ENCODE peak calls at places on chromosome 22, in eight cellular contexts. One of them, this sample, is unnamed.

GRCh38 chr22:38148252-38148651 is 33.4 kb downstream of the PLA2G6 start:
- DNase-seq in neural progenitor cell: no peak
- DNase-seq in A549: no peak
- DNase-seq in uterus: no peak
- DNase-seq in suprapubic skin: no peak
- DNase-seq in PC-9: peak
- DNase-seq in gastrocnemius medialis: no peak
- DNase-seq in psoas muscle: no peak
- DNase-seq in this sample: no peak

GRCh38 chr22:49317369-49317768 is 510.3 kb downstream of the BRD1 start:
- DNase-seq in neural progenitor cell: no peak
- DNase-seq in A549: no peak
- DNase-seq in uterus: no peak
- DNase-seq in suprapubic skin: no peak
- DNase-seq in PC-9: no peak
- DNase-seq in gastrocnemius medialis: no peak
- DNase-seq in psoas muscle: no peak
- DNase-seq in this sample: no peak

GRCh38 chr22:40746428-40747220 is 67.3 kb downstream of the MCHR1 start:
- DNase-seq in neural progenitor cell: no peak
- DNase-seq in A549: no peak
- DNase-seq in uterus: no peak
- DNase-seq in suprapubic skin: no peak
- DNase-seq in PC-9: peak
- DNase-seq in gastrocnemius medialis: no peak
- DNase-seq in psoas muscle: no peak
- DNase-seq in this sample: no peak

GRCh38 chr22:27809226-27809625 is 7.7 kb upstream of the MN1 start:
- DNase-seq in neural progenitor cell: no peak
- DNase-seq in A549: no peak
- DNase-seq in uterus: no peak
- DNase-seq in suprapubic skin: no peak
- DNase-seq in PC-9: no peak
- DNase-seq in gastrocnemius medialis: no peak
- DNase-seq in psoas muscle: no peak
- DNase-seq in this sample: no peak

GRCh38 chr22:45105281-45105700 is 58.4 kb upstream of the NUP50 start:
- DNase-seq in neural progenitor cell: no peak
- DNase-seq in A549: peak
- DNase-seq in uterus: no peak
- DNase-seq in suprapubic skin: no peak
- DNase-seq in PC-9: peak
- DNase-seq in gastrocnemius medialis: no peak
- DNase-seq in psoas muscle: no peak
- DNase-seq in this sample: no peak

GRCh38 chr22:36467946-36468345 is 13.5 kb downstream of the TXN2 start:
- DNase-seq in neural progenitor cell: no peak
- DNase-seq in A549: peak
- DNase-seq in uterus: no peak
- DNase-seq in suprapubic skin: no peak
- DNase-seq in PC-9: peak
- DNase-seq in gastrocnemius medialis: peak
- DNase-seq in psoas muscle: peak
- DNase-seq in this sample: no peak

GRCh38 chr22:30827646-30828045 is 133.0 kb downstream of the OSBP2 start:
- DNase-seq in neural progenitor cell: no peak
- DNase-seq in A549: no peak
- DNase-seq in uterus: no peak
- DNase-seq in suprapubic skin: peak
- DNase-seq in PC-9: no peak
- DNase-seq in gastrocnemius medialis: no peak
- DNase-seq in psoas muscle: no peak
- DNase-seq in this sample: no peak

GRCh38 chr22:49670610-49671330 is 156.9 kb downstream of the BRD1 start:
- DNase-seq in neural progenitor cell: peak
- DNase-seq in A549: no peak
- DNase-seq in uterus: no peak
- DNase-seq in suprapubic skin: peak
- DNase-seq in PC-9: no peak
- DNase-seq in gastrocnemius medialis: no peak
- DNase-seq in psoas muscle: no peak
- DNase-seq in this sample: no peak

GRCh38 chr22:39514373-39514973 is 5.9 kb upstream of the ATF4 start:
- DNase-seq in neural progenitor cell: peak
- DNase-seq in A549: no peak
- DNase-seq in uterus: peak
- DNase-seq in suprapubic skin: peak
- DNase-seq in PC-9: peak
- DNase-seq in gastrocnemius medialis: no peak
- DNase-seq in psoas muscle: no peak
- DNase-seq in this sample: peak

DNA sequence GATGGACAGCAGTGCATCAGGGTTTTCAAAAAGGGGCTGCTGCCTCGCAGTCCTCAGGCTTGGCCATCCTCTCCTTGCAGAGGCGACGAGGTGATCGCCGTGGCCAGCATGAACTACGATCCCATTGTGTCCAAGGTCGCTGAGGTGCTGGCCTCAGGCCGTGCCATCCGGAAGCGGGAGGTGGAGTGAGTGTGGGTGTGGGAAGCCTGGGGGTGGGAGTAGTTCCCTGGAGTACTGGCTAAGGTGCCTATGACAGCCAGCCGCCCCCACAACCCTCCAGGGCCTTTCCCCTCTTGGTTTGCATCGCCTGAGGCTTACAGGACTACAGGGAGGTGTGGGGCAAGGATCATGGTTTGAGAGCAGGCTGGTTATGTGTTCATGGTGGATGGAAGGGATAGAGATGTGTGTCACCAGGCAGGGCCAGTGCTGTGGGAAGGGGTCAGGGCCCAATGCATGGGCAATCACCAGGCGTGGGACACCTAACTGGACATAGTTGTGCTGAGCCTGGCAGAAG is 2.1 kb upstream of the LZTR1 start:
- DNase-seq in neural progenitor cell: peak
- DNase-seq in A549: no peak
- DNase-seq in uterus: no peak
- DNase-seq in suprapubic skin: no peak
- DNase-seq in PC-9: no peak
- DNase-seq in gastrocnemius medialis: no peak
- DNase-seq in psoas muscle: no peak
- DNase-seq in this sample: no peak
- H3K4me3 ChIP-seq in neural progenitor cell: peak
- H3K4me3 ChIP-seq in A549: no peak
- H3K4me3 ChIP-seq in uterus: no peak
- H3K4me3 ChIP-seq in suprapubic skin: peak
- H3K4me3 ChIP-seq in PC-9: no peak
- H3K4me3 ChIP-seq in gastrocnemius medialis: peak
- H3K4me3 ChIP-seq in psoas muscle: peak
- H3K4me3 ChIP-seq in this sample: peak

DNA sequence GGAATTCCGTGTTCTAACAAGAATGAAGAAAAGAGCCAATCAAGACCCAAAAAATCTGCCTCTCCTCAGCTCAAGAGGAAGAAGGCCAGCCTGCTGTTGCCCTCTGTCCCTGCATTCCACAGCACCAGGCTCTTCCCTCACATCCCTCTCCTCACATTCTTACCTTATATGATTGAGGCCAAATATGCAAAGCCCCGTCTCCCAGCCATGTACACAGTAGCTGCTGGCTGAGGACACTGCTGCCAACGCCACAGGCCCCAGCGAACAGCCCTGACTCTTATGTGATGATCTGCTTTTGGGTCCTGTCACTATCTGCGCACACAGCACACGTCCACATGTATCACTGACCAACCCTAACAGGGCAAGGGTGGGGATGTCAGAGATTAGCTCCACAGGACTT is 60.2 kb downstream of the MICAL3 start:
- DNase-seq in neural progenitor cell: peak
- DNase-seq in A549: no peak
- DNase-seq in uterus: no peak
- DNase-seq in suprapubic skin: no peak
- DNase-seq in PC-9: no peak
- DNase-seq in gastrocnemius medialis: no peak
- DNase-seq in psoas muscle: no peak
- DNase-seq in this sample: no peak
- H3K4me3 ChIP-seq in neural progenitor cell: no peak
- H3K4me3 ChIP-seq in A549: no peak
- H3K4me3 ChIP-seq in uterus: no peak
- H3K4me3 ChIP-seq in suprapubic skin: no peak
- H3K4me3 ChIP-seq in PC-9: no peak
- H3K4me3 ChIP-seq in gastrocnemius medialis: no peak
- H3K4me3 ChIP-seq in psoas muscle: no peak
- H3K4me3 ChIP-seq in this sample: no peak

DNA sequence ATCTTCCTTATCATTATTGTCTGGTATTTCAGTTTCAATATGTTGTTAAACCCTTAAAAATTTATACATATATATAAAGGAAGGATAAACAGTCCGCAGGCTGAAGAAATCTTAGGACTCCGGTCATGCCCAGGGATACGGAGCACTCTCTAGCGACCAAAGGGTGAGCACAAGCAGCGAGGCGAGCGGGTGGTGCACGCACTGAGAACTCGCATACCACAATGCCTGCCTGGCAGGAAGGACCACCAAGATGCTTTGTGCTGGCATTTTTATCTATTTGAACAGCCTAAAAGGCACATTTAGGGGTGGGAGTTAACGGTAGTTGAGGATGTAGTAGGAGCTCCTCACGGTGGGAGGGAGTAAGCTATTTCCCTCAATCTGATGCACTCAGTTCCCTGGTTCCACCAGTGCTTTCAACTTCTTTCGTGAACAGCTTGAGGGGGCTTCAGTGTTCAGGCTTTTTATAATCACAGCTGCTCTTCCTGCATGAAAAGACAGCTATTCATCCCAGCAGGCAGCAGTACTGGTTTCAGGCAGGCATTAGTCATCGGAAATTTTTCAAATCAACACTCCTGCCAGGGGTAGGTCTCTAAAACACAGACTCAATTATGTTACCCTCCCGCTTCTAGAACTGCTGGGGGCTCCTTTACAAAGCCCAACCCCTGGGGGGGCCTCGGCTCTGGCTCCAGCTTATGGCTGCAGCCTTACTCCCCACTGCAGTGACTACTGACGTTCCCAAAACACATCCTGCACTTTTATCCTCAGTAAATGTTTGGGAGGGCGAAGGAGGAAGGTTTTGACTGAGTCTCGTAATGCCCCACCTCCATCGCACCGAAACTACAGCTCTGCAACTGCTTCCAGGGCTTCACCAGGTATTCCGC is 6.0 kb downstream of the POLDIP3 start:
- DNase-seq in neural progenitor cell: peak
- DNase-seq in A549: no peak
- DNase-seq in uterus: no peak
- DNase-seq in suprapubic skin: no peak
- DNase-seq in PC-9: peak
- DNase-seq in gastrocnemius medialis: no peak
- DNase-seq in psoas muscle: no peak
- DNase-seq in this sample: no peak
- H3K4me3 ChIP-seq in neural progenitor cell: peak
- H3K4me3 ChIP-seq in A549: no peak
- H3K4me3 ChIP-seq in uterus: no peak
- H3K4me3 ChIP-seq in suprapubic skin: peak
- H3K4me3 ChIP-seq in PC-9: no peak
- H3K4me3 ChIP-seq in gastrocnemius medialis: no peak
- H3K4me3 ChIP-seq in psoas muscle: no peak
- H3K4me3 ChIP-seq in this sample: peak

GRCh38 chr22:22155607-22156006 is 89.0 kb upstream of the VPREB1 start:
- DNase-seq in neural progenitor cell: no peak
- DNase-seq in A549: no peak
- DNase-seq in uterus: no peak
- DNase-seq in suprapubic skin: no peak
- DNase-seq in PC-9: no peak
- DNase-seq in gastrocnemius medialis: no peak
- DNase-seq in psoas muscle: no peak
- DNase-seq in this sample: no peak

GRCh38 chr22:22148905-22149304 is 95.7 kb upstream of the VPREB1 start:
- DNase-seq in neural progenitor cell: no peak
- DNase-seq in A549: no peak
- DNase-seq in uterus: no peak
- DNase-seq in suprapubic skin: no peak
- DNase-seq in PC-9: no peak
- DNase-seq in gastrocnemius medialis: no peak
- DNase-seq in psoas muscle: no peak
- DNase-seq in this sample: no peak

GRCh38 chr22:22154068-22154467 is 90.5 kb upstream of the VPREB1 start:
- DNase-seq in neural progenitor cell: no peak
- DNase-seq in A549: no peak
- DNase-seq in uterus: no peak
- DNase-seq in suprapubic skin: no peak
- DNase-seq in PC-9: no peak
- DNase-seq in gastrocnemius medialis: no peak
- DNase-seq in psoas muscle: no peak
- DNase-seq in this sample: no peak

GRCh38 chr22:22150457-22150856 is 94.1 kb upstream of the VPREB1 start:
- DNase-seq in neural progenitor cell: no peak
- DNase-seq in A549: no peak
- DNase-seq in uterus: no peak
- DNase-seq in suprapubic skin: no peak
- DNase-seq in PC-9: no peak
- DNase-seq in gastrocnemius medialis: no peak
- DNase-seq in psoas muscle: no peak
- DNase-seq in this sample: no peak

DNA sequence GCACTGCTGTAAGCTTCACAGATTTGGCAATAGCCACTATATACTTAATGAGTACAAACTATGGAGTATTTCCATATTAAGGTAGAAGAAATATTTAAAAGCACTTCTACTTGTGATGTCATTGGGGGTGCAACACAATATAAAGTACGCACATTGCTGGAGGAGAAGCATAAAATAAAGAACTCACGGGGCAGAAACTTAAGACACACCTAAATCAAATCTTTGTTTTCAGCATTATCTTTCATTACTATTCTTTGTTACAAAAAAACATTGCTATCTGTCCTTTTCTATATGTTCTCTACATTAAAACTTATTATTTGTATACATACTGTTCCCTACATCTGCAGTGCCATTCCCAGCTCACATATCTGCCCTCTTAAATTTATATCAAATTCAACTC is 93.3 kb upstream of the VPREB1 start:
- DNase-seq in neural progenitor cell: no peak
- DNase-seq in A549: no peak
- DNase-seq in uterus: no peak
- DNase-seq in suprapubic skin: no peak
- DNase-seq in PC-9: no peak
- DNase-seq in gastrocnemius medialis: no peak
- DNase-seq in psoas muscle: no peak
- DNase-seq in this sample: no peak
- H3K4me3 ChIP-seq in neural progenitor cell: no peak
- H3K4me3 ChIP-seq in A549: no peak
- H3K4me3 ChIP-seq in uterus: no peak
- H3K4me3 ChIP-seq in suprapubic skin: no peak
- H3K4me3 ChIP-seq in PC-9: no peak
- H3K4me3 ChIP-seq in gastrocnemius medialis: no peak
- H3K4me3 ChIP-seq in psoas muscle: no peak
- H3K4me3 ChIP-seq in this sample: no peak